ENCODE peak calls at places on chromosomes 16 and 17, in four cellular contexts. Z is GM12878, D is K562, K is HepG2. O is an unnamed sample.
A peak's percentile ranks its signal among the peaks of the same experiment; 100 is the strongest.

GRCh38 chr17:61285483-61286320 is 113.9 kb upstream of the TBX2 start:
- DNase-seq in Z (no peak), D (no peak), K (no peak), O (no peak)

GRCh38 chr16:89495121-89495520 is 4.8 kb upstream of the ANKRD11 start:
- DNase-seq in D (no peak), Z (no peak), K (no peak), O (no peak)

GRCh38 chr17:42122371-42123303 is at the start of gene HSPB9:
- DNase-seq in Z (no peak), D (no peak), K (no peak), O (no peak)

GRCh38 chr17:67431210-67432015 is 54.3 kb downstream of the PITPNC1 start:
- DNase-seq in K (no peak), Z (no peak), D (peak; percentile 27), O (peak; percentile 45)

GRCh38 chr17:3659541-3660111 is 8.8 kb downstream of the TAX1BP3 start:
- DNase-seq in D (no peak), K (no peak), Z (no peak), O (peak; percentile 80)

GRCh38 chr17:47983492-47984223 is 12.7 kb downstream of the CDK5RAP3 start:
- DNase-seq in K (no peak), Z (no peak), D (no peak), O (no peak)

GRCh38 chr16:87697792-87698191 is 68.0 kb downstream of the KLHDC4 start:
- DNase-seq in Z (no peak), D (no peak), K (no peak), O (no peak)

GRCh38 chr16:62036807-62037135 is 533 bp upstream of the CDH8 start:
- DNase-seq in Z (no peak), D (no peak), K (no peak), O (no peak)

GRCh38 chr16:85605912-85606841 is 6.9 kb upstream of the GSE1 start:
- DNase-seq in Z (no peak), K (no peak), D (no peak), O (no peak)

GRCh38 chr17:47225911-47226688 is 17.0 kb downstream of the MYL4 start:
- DNase-seq in Z (no peak), D (no peak), K (no peak), O (no peak)

GRCh38 chr16:55240933-55241332 is 83.1 kb upstream of the IRX6 start:
- DNase-seq in Z (no peak), K (no peak), D (no peak), O (no peak)

GRCh38 chr16:49431591-49432290 is 58.1 kb downstream of the C16orf78 start:
- DNase-seq in Z (no peak), D (no peak), K (no peak), O (no peak)

GRCh38 chr16:8417145-8417544 is 173.2 kb downstream of the TMEM114 start:
- DNase-seq in Z (no peak), K (no peak), D (no peak), O (no peak)

GRCh38 chr17:8185580-8186445 is 4.2 kb downstream of the BORCS6 start:
- DNase-seq in D (peak; percentile 43), K (peak; percentile 65), Z (no peak), O (peak; percentile 77)

GRCh38 chr17:73644145-73645049 is at the start of gene SDK2:
- DNase-seq in D (no peak), Z (no peak), K (no peak), O (peak; percentile 42)

GRCh38 chr17:15502315-15503112 is 35.1 kb upstream of the CDRT4 start:
- DNase-seq in Z (no peak), K (peak; percentile 28), D (peak; percentile 60), O (peak; percentile 71)

GRCh38 chr16:49856741-49857330 is 924 bp upstream of the ZNF423 start:
- DNase-seq in Z (no peak), D (peak; percentile 68), K (peak; percentile 50), O (peak; percentile 79)

GRCh38 chr17:75542728-75543336 is 17.3 kb downstream of the LLGL2 start:
- DNase-seq in D (no peak), Z (no peak), K (no peak), O (no peak)

GRCh38 chr17:34703533-34703932 is 124.2 kb downstream of the TMEM132E start:
- DNase-seq in K (peak; percentile 10), Z (no peak), D (peak; percentile 50), O (no peak)

GRCh38 chr17:55495239-55495638 is 16.0 kb downstream of the SMIM36 start:
- DNase-seq in K (no peak), D (no peak), Z (no peak), O (peak; percentile 33)

GRCh38 chr17:66272699-66273390 is 29.6 kb upstream of the PRKCA start:
- DNase-seq in K (no peak), Z (no peak), D (peak; percentile 62), O (peak; percentile 77)

GRCh38 chr16:30084816-30085159 is 6.9 kb downstream of the TBX6 start:
- DNase-seq in D (no peak), K (no peak), Z (no peak), O (no peak)

DNA sequence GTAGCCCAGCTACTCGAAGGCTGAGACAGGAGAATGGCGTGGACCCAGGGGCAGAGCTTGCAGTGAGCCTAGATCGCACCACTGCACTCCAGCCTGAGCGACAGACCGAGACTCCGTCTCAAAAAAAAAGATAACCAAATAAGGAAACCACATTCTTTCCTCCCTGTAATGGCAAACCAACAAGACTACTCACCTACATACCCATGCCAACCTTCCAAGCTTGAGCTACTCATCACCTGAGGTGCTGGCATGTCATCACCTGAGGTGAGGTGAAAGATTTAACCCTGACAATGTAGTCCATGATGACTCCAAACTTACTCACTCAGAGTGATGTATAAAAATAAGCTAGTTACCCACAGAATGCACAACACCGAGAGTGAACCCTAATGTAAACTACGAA is 85.2 kb downstream of the SMG6 start:
- DNase-seq in D (no peak), Z (no peak), K (no peak), O (no peak)
- TF ChIP-seq JUNB in D (no peak), Z (no peak), K (no peak), O (no peak)

DNA sequence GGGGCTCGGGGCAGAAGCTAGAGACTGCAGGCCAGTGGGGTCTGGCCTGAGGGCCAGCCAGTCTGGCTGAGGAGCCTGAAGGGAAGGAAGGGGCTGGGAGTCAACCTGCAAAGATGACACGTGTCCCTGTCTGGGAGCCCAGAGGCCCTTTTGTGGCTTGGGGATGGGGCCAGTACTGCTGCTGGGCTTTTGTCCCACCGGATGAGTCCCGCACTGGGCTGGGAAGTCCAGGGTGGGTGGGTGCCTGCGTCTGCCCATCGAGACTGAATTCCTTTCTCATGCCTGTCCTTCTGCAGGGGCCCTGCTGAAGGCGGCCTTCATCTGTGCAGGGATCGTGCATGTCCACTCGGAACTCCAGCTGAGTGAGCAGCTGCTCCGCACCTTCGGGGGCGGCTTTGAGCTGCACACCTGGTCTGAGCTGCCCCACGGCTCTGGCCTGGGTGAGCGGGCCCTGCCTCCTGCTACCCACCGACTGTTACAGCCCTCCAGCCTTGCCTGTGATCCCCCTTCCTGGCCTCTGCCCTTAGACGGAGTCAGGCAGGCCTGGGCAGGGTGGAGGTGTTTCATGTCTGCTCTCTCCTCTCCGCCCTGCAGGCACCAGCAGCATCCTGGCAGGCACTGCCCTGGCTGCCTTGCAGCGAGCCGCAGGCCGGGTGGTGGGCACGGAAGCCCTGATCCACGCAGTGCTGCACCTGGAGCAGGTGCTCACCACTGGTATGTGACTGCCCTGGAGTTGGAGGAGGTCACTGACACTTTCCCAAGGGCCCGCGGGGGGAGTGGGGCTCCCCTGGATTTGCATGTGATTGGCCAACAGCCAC is 20.9 kb downstream of the FCSK start:
- DNase-seq in Z (no peak), K (no peak), D (no peak), O (no peak)
- TF ChIP-seq SMC3 in Z (no peak), K (no peak), D (no peak), O (no peak)

GRCh38 chr17:31561469-31562412 is 170.3 kb downstream of the RAB11FIP4 start:
- DNase-seq in D (no peak), K (no peak), Z (no peak), O (no peak)
- TF ChIP-seq RFX5 in D (no peak), K (no peak), Z (no peak), O (no peak)

GRCh38 chr16:28321700-28322411 is 29.5 kb downstream of the SBK1 start:
- DNase-seq in K (peak; percentile 32), Z (no peak), D (peak; percentile 57), O (peak; percentile 38)
- TF ChIP-seq JUNB in K (no peak), Z (no peak), D (no peak), O (no peak)

GRCh38 chr17:4833941-4834501 is 881 bp downstream of the MINK1 start:
- DNase-seq in D (no peak), K (peak; percentile 68), Z (no peak), O (no peak)
- TF ChIP-seq SMC3 in D (no peak), K (no peak), Z (no peak), O (no peak)

GRCh38 chr16:86681440-86681838 is 103.1 kb downstream of the FOXL1 start:
- DNase-seq in K (no peak), D (no peak), Z (no peak), O (no peak)
- TF ChIP-seq RFX5 in K (no peak), D (no peak), Z (no peak), O (no peak)

GRCh38 chr17:71963791-71964190 is 157.0 kb upstream of the SOX9 start:
- DNase-seq in K (no peak), D (no peak), Z (no peak), O (no peak)
- TF ChIP-seq JUNB in K (no peak), D (no peak), Z (no peak), O (no peak)

GRCh38 chr17:300881-301280 is 51.7 kb downstream of the RPH3AL start:
- DNase-seq in Z (no peak), K (no peak), D (no peak), O (no peak)

GRCh38 chr17:303161-303560 is 49.4 kb downstream of the RPH3AL start:
- DNase-seq in K (no peak), D (no peak), Z (no peak), O (no peak)

GRCh38 chr17:302300-302698 is 50.3 kb downstream of the RPH3AL start:
- DNase-seq in K (no peak), Z (no peak), D (no peak), O (no peak)

GRCh38 chr17:299546-299945 is 53.1 kb downstream of the RPH3AL start:
- DNase-seq in K (no peak), Z (no peak), D (no peak), O (no peak)

DNA sequence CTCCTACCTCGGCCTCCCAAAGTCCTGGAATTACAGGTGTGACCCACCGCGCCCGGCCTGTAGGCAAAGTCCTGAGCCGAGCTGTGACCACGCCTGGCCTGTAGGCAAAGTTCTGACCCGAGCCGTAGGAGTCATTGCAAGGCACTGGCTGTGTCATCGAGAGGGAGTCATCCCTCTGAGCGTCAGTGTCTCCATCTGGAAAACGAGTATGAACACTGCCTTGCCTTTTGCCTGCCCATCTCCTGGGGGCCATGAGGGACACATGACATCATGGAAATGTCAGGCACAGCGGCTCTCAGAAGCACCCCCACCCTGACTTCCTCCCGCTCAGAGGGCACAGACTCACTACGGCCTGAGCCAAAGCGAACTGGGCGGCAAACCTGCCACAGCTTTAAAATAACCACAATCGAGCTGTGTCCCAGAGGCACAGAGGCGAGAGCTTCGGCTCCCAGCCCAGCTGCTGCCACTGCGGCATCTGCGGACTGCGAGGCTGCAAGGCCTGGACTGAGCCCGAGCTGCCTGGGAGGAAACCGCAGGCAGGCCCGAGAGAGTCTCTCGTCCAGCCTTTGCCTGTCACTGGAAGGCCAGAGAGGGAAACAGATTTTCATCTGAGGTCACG is 50.8 kb downstream of the RPH3AL start:
- DNase-seq in D (no peak), Z (no peak), K (no peak), O (no peak)
- TF ChIP-seq SMC3 in D (no peak), Z (no peak), K (no peak), O (no peak)

DNA sequence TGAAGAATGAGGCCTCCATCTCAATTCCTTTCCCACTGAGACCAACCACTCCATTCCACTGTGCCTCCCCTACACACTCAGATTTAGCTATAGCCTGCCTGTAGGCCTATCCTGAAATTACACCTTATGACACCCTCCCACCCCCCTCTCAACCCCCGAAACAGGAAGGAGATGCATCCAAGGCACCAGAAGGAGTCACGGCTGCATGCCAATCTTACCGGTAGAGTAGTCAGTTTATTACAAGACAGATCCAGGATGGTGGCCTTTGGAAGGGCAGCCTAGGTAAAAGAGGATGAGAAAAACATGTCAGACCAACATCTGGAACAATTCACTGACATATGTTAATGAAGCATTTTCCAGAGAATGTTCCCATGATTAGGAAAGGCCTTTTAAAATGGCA is 2.6 kb downstream of the LRRC59 start:
- DNase-seq in Z (no peak), K (no peak), D (no peak), O (no peak)
- TF ChIP-seq RFX5 in Z (no peak), K (no peak), D (no peak), O (no peak)

O was measured in A549.